ENCODE peak calls at places on chromosomes 5 and 9, in seven cellular contexts. M, U, O, L, B, P and Y are unnamed samples.

GRCh38 chr5:31981361-31981955 is 192.7 kb downstream of the GOLPH3 start:
- DNase-seq in O (no peak), U (no peak), M (no peak), L (no peak), B (no peak), P (no peak), Y (no peak)

GRCh38 chr9:2469681-2470141 is 151.9 kb upstream of the VLDLR start:
- DNase-seq in O (peak), B (no peak), P (peak), L (no peak), U (no peak), M (no peak), Y (peak)

GRCh38 chr5:121350493-121350892 is 501.2 kb upstream of the FTMT start:
- DNase-seq in P (no peak), O (no peak), L (no peak), B (peak), M (no peak), U (no peak), Y (peak)

GRCh38 chr5:58860680-58861079 is 277.8 kb downstream of the RAB3C start:
- DNase-seq in O (no peak), U (no peak), B (peak), L (no peak), P (no peak), M (no peak), Y (no peak)

GRCh38 chr5:139747583-139748504 is 47.8 kb upstream of the PSD2 start:
- DNase-seq in M (peak), L (peak), P (no peak), U (peak), B (peak), O (peak), Y (peak)

GRCh38 chr9:70421272-70422180 is 7.1 kb upstream of the KLF9 start:
- DNase-seq in P (peak), U (peak), O (no peak), B (peak), L (no peak), M (no peak), Y (peak)

GRCh38 chr5:79956173-79956670 is 34.8 kb downstream of the MTX3 start:
- DNase-seq in B (peak), L (no peak), U (no peak), O (peak), M (no peak), P (no peak), Y (peak)

GRCh38 chr5:11459716-11460115 is 444.5 kb downstream of the CTNND2 start:
- DNase-seq in M (no peak), P (no peak), O (no peak), L (no peak), U (no peak), B (no peak), Y (no peak)

GRCh38 chr5:171275822-171276544 is 33.1 kb upstream of the TLX3 start:
- DNase-seq in M (no peak), U (no peak), P (peak), B (no peak), L (no peak), O (no peak), Y (no peak)

GRCh38 chr9:93119953-93120845 is 13.9 kb downstream of the NINJ1 start:
- DNase-seq in B (peak), L (no peak), P (no peak), U (no peak), M (no peak), O (peak), Y (peak)

GRCh38 chr5:76337949-76338589 is 65.0 kb upstream of the IQGAP2 start:
- DNase-seq in B (peak), U (peak), P (no peak), O (peak), L (peak), M (no peak), Y (peak)

GRCh38 chr5:142866563-142867275 is 96.5 kb downstream of the ARHGAP26 start:
- DNase-seq in M (peak), P (peak), O (peak), L (peak), U (no peak), B (peak), Y (peak)

GRCh38 chr9:136754626-136755284 is 3.3 kb downstream of the LCN8 start:
- DNase-seq in O (no peak), B (no peak), L (no peak), M (no peak), P (no peak), U (peak), Y (no peak)

GRCh38 chr5:134111741-134112647 is 2.5 kb upstream of the TCF7 start:
- DNase-seq in O (no peak), B (peak), M (no peak), L (no peak), U (no peak), P (no peak), Y (peak)

GRCh38 chr9:26870292-26870691 is 22.3 kb downstream of the CAAP1 start:
- DNase-seq in P (no peak), U (no peak), M (no peak), B (no peak), L (no peak), O (no peak), Y (peak)

GRCh38 chr9:124300312-124300711 is 42.6 kb downstream of the NEK6 start:
- DNase-seq in B (no peak), U (no peak), L (no peak), O (peak), M (no peak), P (no peak), Y (no peak)